ENCODE peak calls at places on chromosomes 11 and 22, in nine cellular contexts. One of them, this sample, is unnamed.

GRCh38 chr11:132448334-132448995 is 1078.0 kb downstream of the NTM start:
- DNase-seq in COR-L47: no peak
- DNase-seq in stimulated activated CD8-positive, alpha-beta memory T cell treated with anti-CD3 and anti-CD28 coated beads, Interleukin-7, amount 100 ng/mL, for 1 hour: no peak
- DNase-seq in T-helper 2 cell: no peak
- DNase-seq in GOT3: no peak
- DNase-seq in activated CD8-positive, alpha-beta memory T cell treated with anti-CD3 and anti-CD28 coated beads, Interleukin-2, amount 50 U/mL, for 48 hours: no peak
- DNase-seq in DMS153: no peak
- DNase-seq in germinal center: no peak
- DNase-seq in Right ventricle myocardium superior: no peak
- DNase-seq in this sample: no peak

GRCh38 chr11:117930668-117931330 is 1.6 kb upstream of the TMPRSS13 start:
- DNase-seq in COR-L47: no peak
- DNase-seq in T-helper 2 cell: peak
- DNase-seq in Right ventricle myocardium superior: no peak
- DNase-seq in stimulated activated CD8-positive, alpha-beta memory T cell treated with anti-CD3 and anti-CD28 coated beads, Interleukin-7, amount 100 ng/mL, for 1 hour: no peak
- DNase-seq in GOT3: no peak
- DNase-seq in DMS153: no peak
- DNase-seq in activated CD8-positive, alpha-beta memory T cell treated with anti-CD3 and anti-CD28 coated beads, Interleukin-2, amount 50 U/mL, for 48 hours: peak
- DNase-seq in germinal center: peak
- DNase-seq in this sample: no peak

GRCh38 chr22:43723816-43724215 is 88.3 kb downstream of the EFCAB6 start:
- DNase-seq in germinal center: no peak
- DNase-seq in GOT3: no peak
- DNase-seq in activated CD8-positive, alpha-beta memory T cell treated with anti-CD3 and anti-CD28 coated beads, Interleukin-2, amount 50 U/mL, for 48 hours: no peak
- DNase-seq in stimulated activated CD8-positive, alpha-beta memory T cell treated with anti-CD3 and anti-CD28 coated beads, Interleukin-7, amount 100 ng/mL, for 1 hour: no peak
- DNase-seq in T-helper 2 cell: no peak
- DNase-seq in COR-L47: no peak
- DNase-seq in DMS153: no peak
- DNase-seq in Right ventricle myocardium superior: no peak
- DNase-seq in this sample: no peak

GRCh38 chr22:18056161-18056666 is 21.6 kb upstream of the PEX26 start:
- DNase-seq in activated CD8-positive, alpha-beta memory T cell treated with anti-CD3 and anti-CD28 coated beads, Interleukin-2, amount 50 U/mL, for 48 hours: no peak
- DNase-seq in COR-L47: no peak
- DNase-seq in GOT3: no peak
- DNase-seq in Right ventricle myocardium superior: no peak
- DNase-seq in germinal center: peak
- DNase-seq in T-helper 2 cell: peak
- DNase-seq in stimulated activated CD8-positive, alpha-beta memory T cell treated with anti-CD3 and anti-CD28 coated beads, Interleukin-7, amount 100 ng/mL, for 1 hour: no peak
- DNase-seq in DMS153: peak
- DNase-seq in this sample: no peak

GRCh38 chr11:121451982-121452608 is at the start of gene SORL1:
- DNase-seq in DMS153: peak
- DNase-seq in Right ventricle myocardium superior: peak
- DNase-seq in COR-L47: peak
- DNase-seq in stimulated activated CD8-positive, alpha-beta memory T cell treated with anti-CD3 and anti-CD28 coated beads, Interleukin-7, amount 100 ng/mL, for 1 hour: peak
- DNase-seq in germinal center: peak
- DNase-seq in GOT3: no peak
- DNase-seq in T-helper 2 cell: peak
- DNase-seq in activated CD8-positive, alpha-beta memory T cell treated with anti-CD3 and anti-CD28 coated beads, Interleukin-2, amount 50 U/mL, for 48 hours: peak
- DNase-seq in this sample: no peak

GRCh38 chr11:119741369-119742262 is 12.6 kb upstream of the NECTIN1 start:
- DNase-seq in stimulated activated CD8-positive, alpha-beta memory T cell treated with anti-CD3 and anti-CD28 coated beads, Interleukin-7, amount 100 ng/mL, for 1 hour: peak
- DNase-seq in T-helper 2 cell: peak
- DNase-seq in activated CD8-positive, alpha-beta memory T cell treated with anti-CD3 and anti-CD28 coated beads, Interleukin-2, amount 50 U/mL, for 48 hours: peak
- DNase-seq in GOT3: no peak
- DNase-seq in COR-L47: no peak
- DNase-seq in DMS153: no peak
- DNase-seq in germinal center: peak
- DNase-seq in Right ventricle myocardium superior: peak
- DNase-seq in this sample: no peak

GRCh38 chr22:45888221-45889092 is 88.5 kb downstream of the WNT7B start:
- DNase-seq in germinal center: no peak
- DNase-seq in Right ventricle myocardium superior: peak
- DNase-seq in T-helper 2 cell: no peak
- DNase-seq in activated CD8-positive, alpha-beta memory T cell treated with anti-CD3 and anti-CD28 coated beads, Interleukin-2, amount 50 U/mL, for 48 hours: no peak
- DNase-seq in COR-L47: no peak
- DNase-seq in DMS153: no peak
- DNase-seq in stimulated activated CD8-positive, alpha-beta memory T cell treated with anti-CD3 and anti-CD28 coated beads, Interleukin-7, amount 100 ng/mL, for 1 hour: no peak
- DNase-seq in GOT3: no peak
- DNase-seq in this sample: no peak

GRCh38 chr22:49767355-49768062 is 60.2 kb downstream of the BRD1 start:
- DNase-seq in germinal center: peak
- DNase-seq in COR-L47: no peak
- DNase-seq in DMS153: peak
- DNase-seq in stimulated activated CD8-positive, alpha-beta memory T cell treated with anti-CD3 and anti-CD28 coated beads, Interleukin-7, amount 100 ng/mL, for 1 hour: no peak
- DNase-seq in Right ventricle myocardium superior: no peak
- DNase-seq in T-helper 2 cell: peak
- DNase-seq in activated CD8-positive, alpha-beta memory T cell treated with anti-CD3 and anti-CD28 coated beads, Interleukin-2, amount 50 U/mL, for 48 hours: no peak
- DNase-seq in GOT3: no peak
- DNase-seq in this sample: no peak

GRCh38 chr11:16791494-16791961 is 53.1 kb downstream of the C11orf58 start:
- DNase-seq in stimulated activated CD8-positive, alpha-beta memory T cell treated with anti-CD3 and anti-CD28 coated beads, Interleukin-7, amount 100 ng/mL, for 1 hour: no peak
- DNase-seq in GOT3: no peak
- DNase-seq in Right ventricle myocardium superior: no peak
- DNase-seq in T-helper 2 cell: no peak
- DNase-seq in DMS153: no peak
- DNase-seq in germinal center: no peak
- DNase-seq in activated CD8-positive, alpha-beta memory T cell treated with anti-CD3 and anti-CD28 coated beads, Interleukin-2, amount 50 U/mL, for 48 hours: no peak
- DNase-seq in COR-L47: no peak
- DNase-seq in this sample: no peak

GRCh38 chr11:22510741-22511140 is 114.9 kb downstream of the FANCF start:
- DNase-seq in T-helper 2 cell: no peak
- DNase-seq in germinal center: no peak
- DNase-seq in stimulated activated CD8-positive, alpha-beta memory T cell treated with anti-CD3 and anti-CD28 coated beads, Interleukin-7, amount 100 ng/mL, for 1 hour: no peak
- DNase-seq in Right ventricle myocardium superior: no peak
- DNase-seq in COR-L47: no peak
- DNase-seq in DMS153: no peak
- DNase-seq in GOT3: no peak
- DNase-seq in activated CD8-positive, alpha-beta memory T cell treated with anti-CD3 and anti-CD28 coated beads, Interleukin-2, amount 50 U/mL, for 48 hours: no peak
- DNase-seq in this sample: no peak

GRCh38 chr22:24046024-24046423 is 34.9 kb downstream of the CABIN1 start:
- DNase-seq in activated CD8-positive, alpha-beta memory T cell treated with anti-CD3 and anti-CD28 coated beads, Interleukin-2, amount 50 U/mL, for 48 hours: peak
- DNase-seq in T-helper 2 cell: peak
- DNase-seq in Right ventricle myocardium superior: no peak
- DNase-seq in germinal center: no peak
- DNase-seq in COR-L47: no peak
- DNase-seq in GOT3: no peak
- DNase-seq in DMS153: no peak
- DNase-seq in stimulated activated CD8-positive, alpha-beta memory T cell treated with anti-CD3 and anti-CD28 coated beads, Interleukin-7, amount 100 ng/mL, for 1 hour: no peak
- DNase-seq in this sample: no peak

GRCh38 chr22:41825376-41825775 is 7.5 kb upstream of the SREBF2 start:
- DNase-seq in Right ventricle myocardium superior: no peak
- DNase-seq in T-helper 2 cell: no peak
- DNase-seq in DMS153: no peak
- DNase-seq in COR-L47: no peak
- DNase-seq in GOT3: no peak
- DNase-seq in stimulated activated CD8-positive, alpha-beta memory T cell treated with anti-CD3 and anti-CD28 coated beads, Interleukin-7, amount 100 ng/mL, for 1 hour: no peak
- DNase-seq in activated CD8-positive, alpha-beta memory T cell treated with anti-CD3 and anti-CD28 coated beads, Interleukin-2, amount 50 U/mL, for 48 hours: no peak
- DNase-seq in germinal center: no peak
- DNase-seq in this sample: no peak

GRCh38 chr11:61041755-61042518 is 60.4 kb upstream of the CD5 start:
- DNase-seq in germinal center: peak
- DNase-seq in T-helper 2 cell: peak
- DNase-seq in activated CD8-positive, alpha-beta memory T cell treated with anti-CD3 and anti-CD28 coated beads, Interleukin-2, amount 50 U/mL, for 48 hours: peak
- DNase-seq in DMS153: peak
- DNase-seq in GOT3: no peak
- DNase-seq in Right ventricle myocardium superior: peak
- DNase-seq in stimulated activated CD8-positive, alpha-beta memory T cell treated with anti-CD3 and anti-CD28 coated beads, Interleukin-7, amount 100 ng/mL, for 1 hour: peak
- DNase-seq in COR-L47: peak
- DNase-seq in this sample: no peak

GRCh38 chr22:17780116-17780740 is 6.0 kb upstream of the BID start:
- DNase-seq in COR-L47: no peak
- DNase-seq in T-helper 2 cell: no peak
- DNase-seq in Right ventricle myocardium superior: no peak
- DNase-seq in DMS153: no peak
- DNase-seq in germinal center: no peak
- DNase-seq in activated CD8-positive, alpha-beta memory T cell treated with anti-CD3 and anti-CD28 coated beads, Interleukin-2, amount 50 U/mL, for 48 hours: no peak
- DNase-seq in stimulated activated CD8-positive, alpha-beta memory T cell treated with anti-CD3 and anti-CD28 coated beads, Interleukin-7, amount 100 ng/mL, for 1 hour: no peak
- DNase-seq in GOT3: no peak
- DNase-seq in this sample: no peak

GRCh38 chr11:78975081-78975480 is 400.4 kb upstream of the NARS2 start:
- DNase-seq in activated CD8-positive, alpha-beta memory T cell treated with anti-CD3 and anti-CD28 coated beads, Interleukin-2, amount 50 U/mL, for 48 hours: no peak
- DNase-seq in COR-L47: no peak
- DNase-seq in T-helper 2 cell: no peak
- DNase-seq in Right ventricle myocardium superior: no peak
- DNase-seq in germinal center: no peak
- DNase-seq in DMS153: no peak
- DNase-seq in GOT3: no peak
- DNase-seq in stimulated activated CD8-positive, alpha-beta memory T cell treated with anti-CD3 and anti-CD28 coated beads, Interleukin-7, amount 100 ng/mL, for 1 hour: no peak
- DNase-seq in this sample: no peak

GRCh38 chr22:23500508-23501208 is 79.4 kb downstream of the IGLL1 start:
- DNase-seq in DMS153: no peak
- DNase-seq in Right ventricle myocardium superior: no peak
- DNase-seq in GOT3: no peak
- DNase-seq in T-helper 2 cell: no peak
- DNase-seq in stimulated activated CD8-positive, alpha-beta memory T cell treated with anti-CD3 and anti-CD28 coated beads, Interleukin-7, amount 100 ng/mL, for 1 hour: no peak
- DNase-seq in germinal center: no peak
- DNase-seq in COR-L47: no peak
- DNase-seq in activated CD8-positive, alpha-beta memory T cell treated with anti-CD3 and anti-CD28 coated beads, Interleukin-2, amount 50 U/mL, for 48 hours: no peak
- DNase-seq in this sample: no peak

GRCh38 chr11:126188332-126189108 is 22.9 kb downstream of the RPUSD4 start:
- DNase-seq in Right ventricle myocardium superior: no peak
- DNase-seq in stimulated activated CD8-positive, alpha-beta memory T cell treated with anti-CD3 and anti-CD28 coated beads, Interleukin-7, amount 100 ng/mL, for 1 hour: no peak
- DNase-seq in COR-L47: no peak
- DNase-seq in DMS153: no peak
- DNase-seq in T-helper 2 cell: no peak
- DNase-seq in germinal center: peak
- DNase-seq in GOT3: no peak
- DNase-seq in activated CD8-positive, alpha-beta memory T cell treated with anti-CD3 and anti-CD28 coated beads, Interleukin-2, amount 50 U/mL, for 48 hours: no peak
- DNase-seq in this sample: no peak

GRCh38 chr11:126949066-126949945 is 51.3 kb downstream of the KIRREL3 start:
- DNase-seq in GOT3: no peak
- DNase-seq in T-helper 2 cell: peak
- DNase-seq in DMS153: no peak
- DNase-seq in germinal center: no peak
- DNase-seq in activated CD8-positive, alpha-beta memory T cell treated with anti-CD3 and anti-CD28 coated beads, Interleukin-2, amount 50 U/mL, for 48 hours: no peak
- DNase-seq in stimulated activated CD8-positive, alpha-beta memory T cell treated with anti-CD3 and anti-CD28 coated beads, Interleukin-7, amount 100 ng/mL, for 1 hour: no peak
- DNase-seq in COR-L47: no peak
- DNase-seq in Right ventricle myocardium superior: no peak
- DNase-seq in this sample: no peak

GRCh38 chr11:2299773-2300172 is 1.9 kb downstream of the C11orf21 start:
- DNase-seq in germinal center: no peak
- DNase-seq in DMS153: no peak
- DNase-seq in COR-L47: no peak
- DNase-seq in T-helper 2 cell: no peak
- DNase-seq in stimulated activated CD8-positive, alpha-beta memory T cell treated with anti-CD3 and anti-CD28 coated beads, Interleukin-7, amount 100 ng/mL, for 1 hour: no peak
- DNase-seq in GOT3: no peak
- DNase-seq in Right ventricle myocardium superior: peak
- DNase-seq in activated CD8-positive, alpha-beta memory T cell treated with anti-CD3 and anti-CD28 coated beads, Interleukin-2, amount 50 U/mL, for 48 hours: no peak
- DNase-seq in this sample: no peak

GRCh38 chr11:61152816-61153592 is 8.2 kb downstream of the VPS37C start:
- DNase-seq in COR-L47: no peak
- DNase-seq in Right ventricle myocardium superior: no peak
- DNase-seq in activated CD8-positive, alpha-beta memory T cell treated with anti-CD3 and anti-CD28 coated beads, Interleukin-2, amount 50 U/mL, for 48 hours: no peak
- DNase-seq in T-helper 2 cell: no peak
- DNase-seq in GOT3: no peak
- DNase-seq in DMS153: no peak
- DNase-seq in stimulated activated CD8-positive, alpha-beta memory T cell treated with anti-CD3 and anti-CD28 coated beads, Interleukin-7, amount 100 ng/mL, for 1 hour: no peak
- DNase-seq in germinal center: no peak
- DNase-seq in this sample: no peak

GRCh38 chr11:57597971-57598830 is 716 bp downstream of the SERPING1 start:
- DNase-seq in activated CD8-positive, alpha-beta memory T cell treated with anti-CD3 and anti-CD28 coated beads, Interleukin-2, amount 50 U/mL, for 48 hours: no peak
- DNase-seq in GOT3: no peak
- DNase-seq in stimulated activated CD8-positive, alpha-beta memory T cell treated with anti-CD3 and anti-CD28 coated beads, Interleukin-7, amount 100 ng/mL, for 1 hour: no peak
- DNase-seq in T-helper 2 cell: no peak
- DNase-seq in germinal center: no peak
- DNase-seq in COR-L47: no peak
- DNase-seq in DMS153: no peak
- DNase-seq in Right ventricle myocardium superior: peak
- DNase-seq in this sample: no peak

GRCh38 chr22:40855960-40856512 is 403 bp downstream of the ST13 start:
- DNase-seq in COR-L47: no peak
- DNase-seq in germinal center: peak
- DNase-seq in GOT3: no peak
- DNase-seq in T-helper 2 cell: peak
- DNase-seq in activated CD8-positive, alpha-beta memory T cell treated with anti-CD3 and anti-CD28 coated beads, Interleukin-2, amount 50 U/mL, for 48 hours: no peak
- DNase-seq in DMS153: peak
- DNase-seq in stimulated activated CD8-positive, alpha-beta memory T cell treated with anti-CD3 and anti-CD28 coated beads, Interleukin-7, amount 100 ng/mL, for 1 hour: no peak
- DNase-seq in Right ventricle myocardium superior: no peak
- DNase-seq in this sample: no peak

GRCh38 chr22:20466659-20467379 is 28.8 kb downstream of the KLHL22 start:
- DNase-seq in Right ventricle myocardium superior: no peak
- DNase-seq in GOT3: no peak
- DNase-seq in germinal center: no peak
- DNase-seq in T-helper 2 cell: no peak
- DNase-seq in COR-L47: no peak
- DNase-seq in stimulated activated CD8-positive, alpha-beta memory T cell treated with anti-CD3 and anti-CD28 coated beads, Interleukin-7, amount 100 ng/mL, for 1 hour: no peak
- DNase-seq in DMS153: no peak
- DNase-seq in activated CD8-positive, alpha-beta memory T cell treated with anti-CD3 and anti-CD28 coated beads, Interleukin-2, amount 50 U/mL, for 48 hours: no peak
- DNase-seq in this sample: no peak

GRCh38 chr11:6443269-6444003 is 2.6 kb upstream of the HPX start:
- DNase-seq in GOT3: no peak
- DNase-seq in COR-L47: no peak
- DNase-seq in T-helper 2 cell: peak
- DNase-seq in Right ventricle myocardium superior: peak
- DNase-seq in DMS153: no peak
- DNase-seq in germinal center: peak
- DNase-seq in stimulated activated CD8-positive, alpha-beta memory T cell treated with anti-CD3 and anti-CD28 coated beads, Interleukin-7, amount 100 ng/mL, for 1 hour: peak
- DNase-seq in activated CD8-positive, alpha-beta memory T cell treated with anti-CD3 and anti-CD28 coated beads, Interleukin-2, amount 50 U/mL, for 48 hours: peak
- DNase-seq in this sample: no peak

GRCh38 chr11:36012410-36012809 is 68.5 kb downstream of the LDLRAD3 start:
- DNase-seq in Right ventricle myocardium superior: no peak
- DNase-seq in T-helper 2 cell: no peak
- DNase-seq in GOT3: no peak
- DNase-seq in activated CD8-positive, alpha-beta memory T cell treated with anti-CD3 and anti-CD28 coated beads, Interleukin-2, amount 50 U/mL, for 48 hours: no peak
- DNase-seq in COR-L47: no peak
- DNase-seq in stimulated activated CD8-positive, alpha-beta memory T cell treated with anti-CD3 and anti-CD28 coated beads, Interleukin-7, amount 100 ng/mL, for 1 hour: no peak
- DNase-seq in DMS153: no peak
- DNase-seq in germinal center: no peak
- DNase-seq in this sample: no peak

GRCh38 chr11:19508166-19508565 is 204.5 kb upstream of the NAV2 start:
- DNase-seq in T-helper 2 cell: no peak
- DNase-seq in COR-L47: no peak
- DNase-seq in GOT3: no peak
- DNase-seq in germinal center: no peak
- DNase-seq in stimulated activated CD8-positive, alpha-beta memory T cell treated with anti-CD3 and anti-CD28 coated beads, Interleukin-7, amount 100 ng/mL, for 1 hour: no peak
- DNase-seq in DMS153: no peak
- DNase-seq in activated CD8-positive, alpha-beta memory T cell treated with anti-CD3 and anti-CD28 coated beads, Interleukin-2, amount 50 U/mL, for 48 hours: no peak
- DNase-seq in Right ventricle myocardium superior: no peak
- DNase-seq in this sample: no peak

GRCh38 chr11:121311373-121311772 is 18.8 kb downstream of the SC5D start:
- DNase-seq in DMS153: no peak
- DNase-seq in stimulated activated CD8-positive, alpha-beta memory T cell treated with anti-CD3 and anti-CD28 coated beads, Interleukin-7, amount 100 ng/mL, for 1 hour: no peak
- DNase-seq in COR-L47: no peak
- DNase-seq in activated CD8-positive, alpha-beta memory T cell treated with anti-CD3 and anti-CD28 coated beads, Interleukin-2, amount 50 U/mL, for 48 hours: no peak
- DNase-seq in Right ventricle myocardium superior: no peak
- DNase-seq in germinal center: no peak
- DNase-seq in GOT3: no peak
- DNase-seq in T-helper 2 cell: peak
- DNase-seq in this sample: no peak

GRCh38 chr11:10528121-10528520 is 12.9 kb downstream of the RNF141 start:
- DNase-seq in germinal center: no peak
- DNase-seq in DMS153: no peak
- DNase-seq in Right ventricle myocardium superior: no peak
- DNase-seq in stimulated activated CD8-positive, alpha-beta memory T cell treated with anti-CD3 and anti-CD28 coated beads, Interleukin-7, amount 100 ng/mL, for 1 hour: no peak
- DNase-seq in T-helper 2 cell: no peak
- DNase-seq in GOT3: no peak
- DNase-seq in COR-L47: no peak
- DNase-seq in activated CD8-positive, alpha-beta memory T cell treated with anti-CD3 and anti-CD28 coated beads, Interleukin-2, amount 50 U/mL, for 48 hours: no peak
- DNase-seq in this sample: no peak

GRCh38 chr11:35525501-35526175 is at the start of gene PAMR1:
- DNase-seq in germinal center: no peak
- DNase-seq in COR-L47: peak
- DNase-seq in T-helper 2 cell: no peak
- DNase-seq in DMS153: peak
- DNase-seq in stimulated activated CD8-positive, alpha-beta memory T cell treated with anti-CD3 and anti-CD28 coated beads, Interleukin-7, amount 100 ng/mL, for 1 hour: no peak
- DNase-seq in activated CD8-positive, alpha-beta memory T cell treated with anti-CD3 and anti-CD28 coated beads, Interleukin-2, amount 50 U/mL, for 48 hours: no peak
- DNase-seq in Right ventricle myocardium superior: peak
- DNase-seq in GOT3: no peak
- DNase-seq in this sample: no peak

GRCh38 chr11:73334244-73335203 is 26.4 kb downstream of the ARHGEF17 start:
- DNase-seq in DMS153: no peak
- DNase-seq in COR-L47: no peak
- DNase-seq in germinal center: no peak
- DNase-seq in GOT3: no peak
- DNase-seq in activated CD8-positive, alpha-beta memory T cell treated with anti-CD3 and anti-CD28 coated beads, Interleukin-2, amount 50 U/mL, for 48 hours: no peak
- DNase-seq in stimulated activated CD8-positive, alpha-beta memory T cell treated with anti-CD3 and anti-CD28 coated beads, Interleukin-7, amount 100 ng/mL, for 1 hour: no peak
- DNase-seq in Right ventricle myocardium superior: peak
- DNase-seq in T-helper 2 cell: no peak
- DNase-seq in this sample: no peak

GRCh38 chr11:33701831-33702230 is 1.2 kb upstream of the C11orf91 start:
- DNase-seq in activated CD8-positive, alpha-beta memory T cell treated with anti-CD3 and anti-CD28 coated beads, Interleukin-2, amount 50 U/mL, for 48 hours: no peak
- DNase-seq in germinal center: no peak
- DNase-seq in DMS153: no peak
- DNase-seq in stimulated activated CD8-positive, alpha-beta memory T cell treated with anti-CD3 and anti-CD28 coated beads, Interleukin-7, amount 100 ng/mL, for 1 hour: no peak
- DNase-seq in GOT3: no peak
- DNase-seq in Right ventricle myocardium superior: no peak
- DNase-seq in COR-L47: no peak
- DNase-seq in T-helper 2 cell: no peak
- DNase-seq in this sample: no peak

This sample was measured in esophagus squamous epithelium.